ENCODE peak calls at places on chromosomes 4 and X, in eight cellular contexts. R, W, T, C, O, F, K and Z are unnamed samples.

GRCh38 chr4:40180356-40180755 is 16.5 kb upstream of the RHOH start:
- DNase-seq in R (no peak), W (no peak), T (no peak), C (peak), O (peak), F (peak), K (no peak), Z (peak)

GRCh38 chr4:76090241-76090691 is 15.8 kb downstream of the ART3 start:
- DNase-seq in R (peak), W (no peak), T (no peak), C (peak), O (peak), F (peak), K (peak), Z (peak)

GRCh38 chrX:12958059-12958458 is 16.9 kb upstream of the TMSB4X start:
- DNase-seq in R (no peak), W (no peak), T (no peak), C (no peak), O (no peak), F (no peak), K (no peak), Z (no peak)

GRCh38 chr4:70505152-70505748 is 13.1 kb upstream of the AMTN start:
- DNase-seq in R (no peak), W (peak), T (peak), C (peak), O (peak), F (peak), K (peak), Z (peak)

GRCh38 chr4:173508386-173509002 is 21.5 kb downstream of the HAND2 start:
- DNase-seq in R (no peak), W (peak), T (no peak), C (no peak), O (no peak), F (no peak), K (no peak), Z (no peak)

GRCh38 chr4:125355791-125356190 is 41.0 kb downstream of the FAT4 start:
- DNase-seq in R (no peak), W (no peak), T (no peak), C (peak), O (no peak), F (no peak), K (no peak), Z (no peak)

GRCh38 chrX:19991350-19991718 is 473 bp upstream of the BCLAF3 start:
- DNase-seq in R (no peak), W (no peak), T (no peak), C (no peak), O (no peak), F (no peak), K (no peak), Z (no peak)

GRCh38 chr4:105455998-105456397 is 17.9 kb downstream of the PPA2 start:
- DNase-seq in R (no peak), W (peak), T (no peak), C (no peak), O (no peak), F (no peak), K (no peak), Z (no peak)

GRCh38 chr4:173040200-173040599 is 128.4 kb upstream of the GALNT7 start:
- DNase-seq in R (no peak), W (no peak), T (no peak), C (peak), O (no peak), F (no peak), K (no peak), Z (no peak)

GRCh38 chr4:82560853-82561744 is 689 bp downstream of the TMEM150C start:
- DNase-seq in R (no peak), W (no peak), T (peak), C (no peak), O (no peak), F (no peak), K (peak), Z (no peak)

GRCh38 chr4:136183513-136183912 is 1348.8 kb downstream of the PCDH18 start:
- DNase-seq in R (no peak), W (no peak), T (no peak), C (no peak), O (no peak), F (no peak), K (no peak), Z (no peak)

GRCh38 chrX:134654398-134655012 is 3.8 kb downstream of the PLAC1 start:
- DNase-seq in R (no peak), W (no peak), T (no peak), C (no peak), O (no peak), F (no peak), K (no peak), Z (no peak)

GRCh38 chr4:129641179-129641578 is 545.2 kb downstream of the C4orf33 start:
- DNase-seq in R (peak), W (peak), T (peak), C (peak), O (peak), F (no peak), K (peak), Z (peak)

GRCh38 chr4:140861359-140862181 is 105.4 kb upstream of the TBC1D9 start:
- DNase-seq in R (peak), W (peak), T (peak), C (peak), O (peak), F (peak), K (peak), Z (peak)

GRCh38 chrX:153920546-153920945 is 5.5 kb downstream of the ARHGAP4 start:
- DNase-seq in R (no peak), W (no peak), T (no peak), C (no peak), O (no peak), F (no peak), K (no peak), Z (no peak)

GRCh38 chr4:147924604-147925412 is 192.9 kb downstream of the ARHGAP10 start:
- DNase-seq in R (no peak), W (peak), T (peak), C (peak), O (peak), F (no peak), K (no peak), Z (peak)

GRCh38 chr4:65917486-65917885 is 247.2 kb upstream of the EPHA5 start:
- DNase-seq in R (peak), W (no peak), T (no peak), C (peak), O (peak), F (no peak), K (no peak), Z (no peak)

GRCh38 chr4:158835456-158836369 is 66.9 kb downstream of the FNIP2 start:
- DNase-seq in R (no peak), W (no peak), T (no peak), C (peak), O (no peak), F (no peak), K (no peak), Z (no peak)

GRCh38 chr4:128847074-128847724 is 37.7 kb downstream of the JADE1 start:
- DNase-seq in R (no peak), W (no peak), T (no peak), C (no peak), O (peak), F (no peak), K (no peak), Z (no peak)

GRCh38 chrX:19912-20571 is 261.1 kb upstream of the PLCXD1 start:
- DNase-seq in R (no peak), W (no peak), T (no peak), C (no peak), O (no peak), F (no peak), K (no peak), Z (no peak)

GRCh38 chr4:173334891-173335754 is 965 bp upstream of the HMGB2 start:
- DNase-seq in R (peak), W (peak), T (peak), C (peak), O (peak), F (peak), K (peak), Z (peak)

GRCh38 chrX:70013483-70014222 is 36.1 kb downstream of the AWAT2 start:
- DNase-seq in R (no peak), W (no peak), T (no peak), C (peak), O (no peak), F (no peak), K (no peak), Z (no peak)

GRCh38 chrX:63250253-63250868 is 100.8 kb downstream of the SPIN4 start:
- DNase-seq in R (no peak), W (peak), T (peak), C (peak), O (peak), F (peak), K (peak), Z (peak)

GRCh38 chrX:115894087-115894486 is 276.5 kb upstream of the AGTR2 start:
- DNase-seq in R (no peak), W (no peak), T (no peak), C (peak), O (peak), F (no peak), K (no peak), Z (no peak)

GRCh38 chr4:183430987-183431347 is 13.5 kb upstream of the CDKN2AIP start:
- DNase-seq in R (no peak), W (no peak), T (no peak), C (no peak), O (no peak), F (no peak), K (no peak), Z (no peak)

GRCh38 chr4:162163892-162164759 is at the start of gene FSTL5:
- DNase-seq in R (peak), W (peak), T (peak), C (peak), O (peak), F (no peak), K (peak), Z (peak)

GRCh38 chrX:110915120-110915519 is 119.5 kb upstream of the CHRDL1 start:
- DNase-seq in R (no peak), W (no peak), T (no peak), C (peak), O (peak), F (peak), K (no peak), Z (peak)

GRCh38 chr4:7516773-7517144 is 82.0 kb upstream of the PSAPL1 start:
- DNase-seq in R (no peak), W (peak), T (no peak), C (no peak), O (no peak), F (no peak), K (no peak), Z (no peak)

GRCh38 chr4:38210396-38211114 is 250.4 kb downstream of the PTTG2 start:
- DNase-seq in R (no peak), W (no peak), T (no peak), C (peak), O (no peak), F (no peak), K (no peak), Z (no peak)

GRCh38 chr4:156053174-156053573 is 99.5 kb upstream of the CTSO start:
- DNase-seq in R (no peak), W (no peak), T (no peak), C (no peak), O (peak), F (no peak), K (no peak), Z (peak)

GRCh38 chrX:107978707-107979307 is 3.4 kb downstream of the TEX13B start:
- DNase-seq in R (no peak), W (peak), T (no peak), C (peak), O (peak), F (peak), K (no peak), Z (peak)

GRCh38 chr4:3083732-3084131 is 9.3 kb downstream of the HTT start:
- DNase-seq in R (no peak), W (no peak), T (no peak), C (no peak), O (no peak), F (no peak), K (no peak), Z (no peak)

GRCh38 chr4:54484361-54484760 is 173.4 kb upstream of the KIT start:
- DNase-seq in R (no peak), W (no peak), T (no peak), C (no peak), O (peak), F (no peak), K (no peak), Z (peak)

GRCh38 chr4:110636231-110636676 is 13.4 kb upstream of the PITX2 start:
- DNase-seq in R (no peak), W (no peak), T (no peak), C (no peak), O (no peak), F (no peak), K (no peak), Z (no peak)

GRCh38 chr4:158586881-158587280 is 65.2 kb downstream of the RXFP1 start:
- DNase-seq in R (no peak), W (no peak), T (no peak), C (no peak), O (no peak), F (no peak), K (no peak), Z (no peak)

GRCh38 chrX:154411981-154412340 is 622 bp downstream of the TAFAZZIN start:
- DNase-seq in R (no peak), W (peak), T (peak), C (peak), O (peak), F (no peak), K (peak), Z (no peak)

GRCh38 chr4:155657169-155657568 is 9.5 kb upstream of the GUCY1A1 start:
- DNase-seq in R (no peak), W (no peak), T (no peak), C (no peak), O (no peak), F (no peak), K (no peak), Z (no peak)

GRCh38 chr4:30396772-30397475 is 323.2 kb upstream of the PCDH7 start:
- DNase-seq in R (no peak), W (no peak), T (no peak), C (peak), O (peak), F (no peak), K (no peak), Z (peak)

GRCh38 chr4:46450556-46450955 is 60.6 kb upstream of the GABRA2 start:
- DNase-seq in R (no peak), W (no peak), T (no peak), C (no peak), O (no peak), F (no peak), K (no peak), Z (no peak)